ENCODE peak calls at places on chromosome 2, in four cellular contexts. R is retina; V is Karpas-422; F is effector CD4-positive, alpha-beta T cell. C is an unnamed sample.
A peak's percentile ranks its signal among the peaks of the same experiment; 100 is the strongest.

GRCh38 chr2:156430978-156431358 is 5.2 kb upstream of the GPD2 start:
- DNase-seq in R (no peak), V (no peak), F (no peak), C (no peak)

GRCh38 chr2:189836644-189837043 is 52.4 kb downstream of the PMS1 start:
- DNase-seq in R (no peak), V (no peak), F (no peak), C (no peak)

GRCh38 chr2:69618362-69618761 is 25.2 kb downstream of the AAK1 start:
- DNase-seq in R (no peak), V (no peak), F (no peak), C (no peak)

GRCh38 chr2:125281242-125281641 is 1256.2 kb downstream of the CNTNAP5 start:
- DNase-seq in R (no peak), V (no peak), F (no peak), C (no peak)

GRCh38 chr2:205680067-205680466 is 2.2 kb upstream of the NRP2 start:
- DNase-seq in R (peak; percentile 75), V (peak; percentile 95), F (peak; percentile 11), C (peak; percentile 88)

GRCh38 chr2:45845566-45845965 is 194.1 kb downstream of the PRKCE start:
- DNase-seq in R (no peak), V (peak; percentile 58), F (no peak), C (no peak)

GRCh38 chr2:54247115-54247514 is 8.9 kb downstream of the TSPYL6 start:
- DNase-seq in R (no peak), V (no peak), F (no peak), C (no peak)

GRCh38 chr2:39008663-39009062 is 112.2 kb downstream of the SOS1 start:
- DNase-seq in R (no peak), V (no peak), F (no peak), C (peak; percentile 5)

GRCh38 chr2:201618744-201619654 is 24.3 kb downstream of the TMEM237 start:
- DNase-seq in R (peak; percentile 75), V (no peak), F (no peak), C (no peak)

GRCh38 chr2:240419321-240419720 is 16.1 kb upstream of the GPC1 start:
- DNase-seq in R (no peak), V (no peak), F (no peak), C (no peak)

GRCh38 chr2:112841399-112842044 is 4.9 kb upstream of the IL1B start:
- DNase-seq in R (no peak), V (peak; percentile 39), F (no peak), C (no peak)

GRCh38 chr2:175154670-175155082 is 13.3 kb downstream of the ATF2 start:
- DNase-seq in R (no peak), V (no peak), F (no peak), C (no peak)

GRCh38 chr2:29063646-29064372 is 10.5 kb downstream of the PCARE start:
- DNase-seq in R (no peak), V (no peak), F (no peak), C (no peak)

GRCh38 chr2:225932741-225933413 is 533.4 kb downstream of the NYAP2 start:
- DNase-seq in R (no peak), V (no peak), F (no peak), C (no peak)

GRCh38 chr2:160269365-160269764 is 69.3 kb upstream of the ITGB6 start:
- DNase-seq in R (no peak), V (no peak), F (no peak), C (no peak)

GRCh38 chr2:117958186-117958585 is 55.7 kb downstream of the CCDC93 start:
- DNase-seq in R (no peak), V (no peak), F (no peak), C (no peak)

C was measured in OCI-LY7.